ENCODE peak calls at places on chromosomes 3 and 15, in nine cellular contexts. G is epithelial cell of esophagus, M is omental fat pad, O is AG04450, A is GM12865, H is endothelial cell of umbilical vein, B is mesothelial cell of epicardium, U is progenitor cell of endocrine pancreas, N is fibroblast of mammary gland. L is an unnamed sample.

GRCh38 chr15:58506787-58507671 is 75.2 kb downstream of the LIPC start:
- DNase-seq in G (peak), M (no peak), O (no peak), A (no peak), H (no peak), B (no peak), U (no peak), N (peak), L (no peak)

GRCh38 chr15:98528056-98528725 is 120.1 kb upstream of the IGF1R start:
- DNase-seq in G (no peak), M (no peak), O (no peak), A (no peak), H (no peak), B (no peak), U (no peak), N (no peak), L (no peak)

GRCh38 chr15:98903377-98904018 is 104.1 kb downstream of the PGPEP1L start:
- DNase-seq in G (peak), M (no peak), O (no peak), A (peak), H (peak), B (no peak), U (no peak), N (peak), L (peak)

GRCh38 chr3:45241206-45241605 is 15.1 kb upstream of the TMEM158 start:
- DNase-seq in G (no peak), M (no peak), O (no peak), A (no peak), H (no peak), B (no peak), U (no peak), N (no peak), L (no peak)

GRCh38 chr3:94734201-94734600 is 671.3 kb downstream of the NSUN3 start:
- DNase-seq in G (no peak), M (no peak), O (no peak), A (no peak), H (no peak), B (no peak), U (no peak), N (no peak), L (no peak)

GRCh38 chr3:12369598-12369997 is 80.7 kb downstream of the PPARG start:
- DNase-seq in G (no peak), M (no peak), O (no peak), A (no peak), H (no peak), B (no peak), U (no peak), N (no peak), L (no peak)

GRCh38 chr3:166582231-166582630 is 745.0 kb upstream of the BCHE start:
- DNase-seq in G (peak), M (no peak), O (no peak), A (no peak), H (no peak), B (no peak), U (no peak), N (no peak), L (no peak)

GRCh38 chr3:178182337-178182761 is 353.9 kb upstream of the KCNMB2 start:
- DNase-seq in G (no peak), M (no peak), O (no peak), A (no peak), H (no peak), B (no peak), U (no peak), N (no peak), L (no peak)

GRCh38 chr3:59930170-59930569 is 880.3 kb upstream of the CFAP20DC start:
- DNase-seq in G (no peak), M (no peak), O (no peak), A (no peak), H (no peak), B (no peak), U (no peak), N (no peak), L (no peak)

GRCh38 chr15:37088436-37088835 is 11.9 kb downstream of the MEIS2 start:
- DNase-seq in G (no peak), M (no peak), O (no peak), A (no peak), H (no peak), B (no peak), U (no peak), N (no peak), L (no peak)

GRCh38 chr3:187491371-187491770 is 123.2 kb downstream of the RTP4 start:
- DNase-seq in G (no peak), M (no peak), O (no peak), A (no peak), H (no peak), B (no peak), U (no peak), N (no peak), L (no peak)

GRCh38 chr3:195701042-195701910 is 19.5 kb upstream of the MUC20 start:
- DNase-seq in G (no peak), M (no peak), O (no peak), A (no peak), H (no peak), B (no peak), U (no peak), N (no peak), L (no peak)

GRCh38 chr3:87446849-87447387 is 170.5 kb upstream of the POU1F1 start:
- DNase-seq in G (no peak), M (no peak), O (no peak), A (no peak), H (no peak), B (no peak), U (no peak), N (no peak), L (no peak)

GRCh38 chr3:13663781-13664535 is 115.0 kb downstream of the FBLN2 start:
- DNase-seq in G (no peak), M (no peak), O (no peak), A (no peak), H (no peak), B (no peak), U (no peak), N (no peak), L (no peak)

GRCh38 chr15:68807249-68807648 is 13.4 kb downstream of the ANP32A start:
- DNase-seq in G (no peak), M (no peak), O (no peak), A (no peak), H (no peak), B (no peak), U (no peak), N (no peak), L (no peak)

GRCh38 chr3:100245932-100246331 is 14.9 kb upstream of the TBC1D23 start:
- DNase-seq in G (no peak), M (no peak), O (no peak), A (no peak), H (no peak), B (no peak), U (no peak), N (peak), L (peak)

GRCh38 chr3:127660621-127661253 is 12.0 kb upstream of the ABTB1 start:
- DNase-seq in G (no peak), M (no peak), O (no peak), A (no peak), H (no peak), B (no peak), U (no peak), N (no peak), L (no peak)

GRCh38 chr3:112649478-112649735 is 8.5 kb upstream of the CCDC80 start:
- DNase-seq in G (no peak), M (no peak), O (no peak), A (no peak), H (no peak), B (no peak), U (no peak), N (peak), L (peak)

GRCh38 chr3:15097889-15098288 is 1.1 kb downstream of the RBSN start:
- DNase-seq in G (peak), M (no peak), O (no peak), A (peak), H (no peak), B (no peak), U (no peak), N (no peak), L (no peak)

GRCh38 chr3:34073961-34074360 is 275.5 kb downstream of the PDCD6IP start:
- DNase-seq in G (no peak), M (no peak), O (no peak), A (peak), H (no peak), B (no peak), U (no peak), N (no peak), L (no peak)

GRCh38 chr3:127951276-127951675 is 36.2 kb downstream of the KBTBD12 start:
- DNase-seq in G (peak), M (no peak), O (no peak), A (no peak), H (peak), B (no peak), U (no peak), N (peak), L (peak)

GRCh38 chr3:129654126-129654525 is 47.6 kb upstream of the PLXND1 start:
- DNase-seq in G (no peak), M (no peak), O (no peak), A (no peak), H (no peak), B (no peak), U (no peak), N (peak), L (peak)

GRCh38 chr15:89419370-89419984 is 76.9 kb downstream of the RHCG start:
- DNase-seq in G (peak), M (no peak), O (no peak), A (no peak), H (peak), B (peak), U (peak), N (peak), L (peak)

GRCh38 chr3:25557641-25558040 is 107.1 kb downstream of the TOP2B start:
- DNase-seq in G (no peak), M (no peak), O (no peak), A (no peak), H (no peak), B (no peak), U (no peak), N (no peak), L (peak)

GRCh38 chr3:63333815-63334214 is 55.7 kb downstream of the SYNPR start:
- DNase-seq in G (peak), M (no peak), O (no peak), A (no peak), H (no peak), B (no peak), U (no peak), N (peak), L (peak)

GRCh38 chr3:155889952-155890351 is 19.5 kb downstream of the GMPS start:
- DNase-seq in G (no peak), M (no peak), O (no peak), A (no peak), H (peak), B (no peak), U (no peak), N (no peak), L (no peak)

GRCh38 chr3:81709606-81710005 is 51.8 kb downstream of the GBE1 start:
- DNase-seq in G (no peak), M (no peak), O (no peak), A (no peak), H (no peak), B (no peak), U (no peak), N (no peak), L (no peak)

GRCh38 chr3:74267583-74268184 is 346.8 kb downstream of the CNTN3 start:
- DNase-seq in G (peak), M (no peak), O (peak), A (peak), H (peak), B (no peak), U (no peak), N (peak), L (peak)

GRCh38 chr15:99343836-99344551 is 92.7 kb downstream of the LRRC28 start:
- DNase-seq in G (no peak), M (no peak), O (no peak), A (peak), H (peak), B (no peak), U (no peak), N (no peak), L (peak)

DNA sequence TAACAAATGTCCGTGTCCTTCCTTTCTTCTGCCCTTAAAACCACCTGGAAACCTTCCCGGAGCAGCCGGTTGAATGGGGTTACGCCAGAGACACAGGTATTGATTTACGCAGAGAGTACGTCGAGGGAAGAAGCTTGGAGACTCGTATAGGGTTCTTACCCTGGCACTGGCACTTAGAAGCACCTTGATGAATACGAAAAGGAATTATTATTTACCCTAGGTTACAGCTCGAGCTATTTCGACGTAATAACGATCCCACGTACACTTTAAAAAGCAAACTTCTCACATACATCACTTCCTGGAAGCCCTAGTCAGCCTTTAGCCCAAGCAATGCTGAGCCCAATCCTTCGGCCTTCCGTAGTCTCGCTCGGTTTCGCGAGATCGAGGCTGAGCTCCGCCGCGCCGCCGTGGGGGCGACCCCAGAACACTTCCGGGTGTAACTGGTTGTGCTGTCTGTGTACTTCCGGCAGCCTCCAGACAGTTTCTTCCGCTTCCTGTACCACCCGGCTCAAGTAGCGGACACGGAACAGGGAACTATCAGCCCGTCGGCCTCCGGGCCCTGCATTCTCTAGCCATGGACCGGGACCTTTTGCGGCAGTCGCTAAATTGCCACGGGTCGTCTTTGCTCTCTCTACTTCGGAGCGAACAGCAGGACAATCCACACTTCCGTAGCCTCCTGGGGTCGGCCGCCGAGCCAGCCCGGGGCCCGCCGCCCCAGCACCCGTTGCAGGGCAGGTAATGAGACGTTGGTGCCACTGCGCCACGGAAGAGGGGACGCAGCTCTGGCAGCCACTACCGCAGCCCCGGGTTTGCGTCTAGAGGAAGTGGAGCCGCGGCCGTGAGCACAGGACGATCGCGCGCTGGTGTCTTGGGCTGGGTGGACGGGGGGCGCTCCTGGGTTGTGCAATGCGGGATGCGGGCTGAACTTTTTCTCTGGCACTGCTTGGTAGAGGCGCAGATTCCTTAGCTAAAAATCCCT is at the start of gene TTC14:
- DNase-seq in G (peak), M (peak), O (peak), A (peak), H (peak), B (peak), U (peak), N (peak), L (peak)
- TF ChIP-seq CTCF in G (no peak), M (no peak), O (no peak), A (no peak), H (no peak), B (no peak), U (no peak), N (no peak), L (no peak)

GRCh38 chr3:194667363-194667762 is 4.6 kb downstream of the LSG1 start:
- DNase-seq in G (peak), M (no peak), O (no peak), A (no peak), H (peak), B (no peak), U (no peak), N (peak), L (no peak)
- TF ChIP-seq CTCF in G (no peak), M (no peak), O (no peak), A (no peak), H (no peak), B (no peak), U (no peak), N (no peak), L (no peak)

DNA sequence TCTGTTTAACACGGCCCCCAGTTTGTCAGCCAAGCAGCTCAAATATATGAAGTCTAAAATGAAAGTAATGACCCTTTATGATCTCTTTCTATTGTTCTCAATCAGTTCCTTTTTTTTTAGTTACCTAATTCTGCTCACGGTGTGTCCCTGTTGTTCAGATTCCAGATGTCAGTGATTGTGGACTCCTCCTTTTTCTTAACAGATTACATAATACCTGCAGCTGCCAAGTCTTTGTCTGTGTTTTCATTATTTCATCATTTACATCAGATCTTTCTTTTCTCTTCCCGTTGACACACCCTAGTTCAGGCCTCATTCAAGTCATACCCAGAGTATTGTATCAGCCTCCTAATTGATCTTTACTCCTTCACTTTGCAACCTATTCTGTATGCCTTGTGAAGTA is 56.1 kb upstream of the SKIL start:
- DNase-seq in G (peak), M (no peak), O (no peak), A (no peak), H (peak), B (no peak), U (no peak), N (peak), L (peak)
- TF ChIP-seq CTCF in G (no peak), M (no peak), O (no peak), A (no peak), H (no peak), B (no peak), U (no peak), N (no peak), L (no peak)

GRCh38 chr15:72196409-72197044 is 1.1 kb downstream of the GRAMD2A start:
- DNase-seq in G (peak), M (no peak), O (no peak), A (no peak), H (no peak), B (no peak), U (no peak), N (no peak), L (no peak)

GRCh38 chr15:72198410-72199270 is 1.1 kb upstream of the GRAMD2A start:
- DNase-seq in G (no peak), M (no peak), O (no peak), A (no peak), H (no peak), B (no peak), U (no peak), N (no peak), L (no peak)

GRCh38 chr15:72197045-72197459 is 535 bp downstream of the GRAMD2A start:
- DNase-seq in G (peak), M (no peak), O (no peak), A (no peak), H (no peak), B (no peak), U (no peak), N (no peak), L (no peak)

GRCh38 chr15:72199721-72200212 is 2.2 kb upstream of the GRAMD2A start:
- DNase-seq in G (peak), M (peak), O (peak), A (peak), H (peak), B (no peak), U (peak), N (peak), L (peak)

GRCh38 chr15:72197460-72198409 is at the start of gene GRAMD2A:
- DNase-seq in G (peak), M (no peak), O (no peak), A (peak), H (no peak), B (no peak), U (no peak), N (peak), L (no peak)
- TF ChIP-seq CTCF in G (no peak), M (no peak), O (no peak), A (no peak), H (no peak), B (no peak), U (peak), N (no peak), L (no peak)

DNA sequence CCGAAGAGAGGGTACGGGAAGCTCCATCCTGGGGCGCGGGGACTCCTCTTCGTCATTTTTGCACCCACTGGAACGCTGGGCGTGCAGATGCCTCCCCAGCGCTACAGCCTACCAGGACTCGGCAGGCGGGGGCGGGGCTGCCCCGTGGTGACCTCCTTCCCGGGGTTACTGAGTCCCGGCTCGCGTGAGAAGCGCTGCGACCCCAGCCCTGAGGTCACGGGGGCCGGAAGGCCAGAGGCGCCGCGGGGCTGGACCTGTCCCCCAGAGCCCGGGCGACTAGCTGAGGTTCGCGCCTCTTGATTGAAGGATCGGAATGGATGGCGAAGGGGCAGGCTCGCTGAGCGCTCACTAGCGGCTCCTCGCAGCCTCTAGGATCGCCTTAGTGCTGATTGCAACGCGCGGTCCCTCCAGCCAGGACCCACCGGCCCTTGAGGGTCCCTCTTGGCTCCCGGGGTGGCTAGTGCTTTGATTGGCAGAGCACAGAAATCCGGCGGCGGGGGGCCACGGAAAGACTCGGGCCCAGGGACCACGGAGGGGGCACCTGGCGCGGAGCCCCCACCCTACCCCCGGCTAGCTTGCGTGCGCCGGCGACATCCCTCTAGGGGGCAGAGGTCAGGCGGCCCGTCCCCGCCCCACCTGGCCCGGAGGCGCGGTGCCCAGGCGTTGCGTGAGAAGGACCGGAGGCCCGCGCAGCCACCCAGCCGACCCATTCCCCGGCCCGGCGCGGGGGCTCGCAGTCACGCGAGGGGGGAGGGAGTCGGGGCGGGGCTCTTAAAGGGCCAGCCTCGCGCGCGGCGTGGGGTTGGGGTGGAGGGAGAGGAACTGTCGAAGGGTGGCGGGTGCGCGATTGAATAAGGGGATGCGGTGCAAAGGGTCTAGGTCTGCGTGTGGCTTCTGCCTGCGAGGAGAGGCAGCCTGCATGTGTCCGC is 781 bp upstream of the CYP1A1 start:
- DNase-seq in G (no peak), M (no peak), O (no peak), A (peak), H (peak), B (no peak), U (peak), N (no peak), L (peak)
- TF ChIP-seq CTCF in G (no peak), M (no peak), O (no peak), A (no peak), H (no peak), B (no peak), U (peak), N (no peak), L (no peak)